ENCODE peak calls at places on chromosomes 3 and 15, in four cellular contexts. One of them, this sample, is unnamed.

GRCh38 chr3:67000006-67000405 is 1.9 kb downstream of the KBTBD8 start:
- DNase-seq in A549: no peak
- DNase-seq in H1: no peak
- DNase-seq in K562: no peak
- DNase-seq in this sample: no peak

GRCh38 chr15:24676431-24676830 is 856 bp downstream of the NPAP1 start:
- DNase-seq in A549: no peak
- DNase-seq in H1: no peak
- DNase-seq in K562: no peak
- DNase-seq in this sample: no peak

GRCh38 chr15:38769492-38769891 is 204.9 kb upstream of the RASGRP1 start:
- DNase-seq in A549: no peak
- DNase-seq in H1: no peak
- DNase-seq in K562: no peak
- DNase-seq in this sample: no peak

GRCh38 chr3:153595186-153595815 is 433.3 kb downstream of the RAP2B start:
- DNase-seq in A549: peak
- DNase-seq in H1: no peak
- DNase-seq in K562: no peak
- DNase-seq in this sample: peak

GRCh38 chr15:90223441-90224165 is 10.1 kb downstream of the CIB1 start:
- DNase-seq in A549: no peak
- DNase-seq in H1: no peak
- DNase-seq in K562: no peak
- DNase-seq in this sample: no peak

GRCh38 chr3:156480949-156481348 is 74.0 kb downstream of the SSR3 start:
- DNase-seq in A549: no peak
- DNase-seq in H1: no peak
- DNase-seq in K562: no peak
- DNase-seq in this sample: no peak

GRCh38 chr3:123521179-123521969 is 63.5 kb downstream of the HACD2 start:
- DNase-seq in A549: no peak
- DNase-seq in H1: no peak
- DNase-seq in K562: no peak
- DNase-seq in this sample: no peak

GRCh38 chr3:114809668-114810413 is 337.2 kb downstream of the ZBTB20 start:
- DNase-seq in A549: peak
- DNase-seq in H1: no peak
- DNase-seq in K562: no peak
- DNase-seq in this sample: peak

GRCh38 chr3:194870394-194871110 is 184.9 kb downstream of the FAM43A start:
- DNase-seq in A549: peak
- DNase-seq in H1: no peak
- DNase-seq in K562: no peak
- DNase-seq in this sample: no peak

GRCh38 chr3:107644631-107645030 is 121.9 kb downstream of the BBX start:
- DNase-seq in A549: no peak
- DNase-seq in H1: no peak
- DNase-seq in K562: no peak
- DNase-seq in this sample: no peak

GRCh38 chr15:99435138-99435695 is 130.6 kb upstream of the MEF2A start:
- DNase-seq in A549: no peak
- DNase-seq in H1: no peak
- DNase-seq in K562: no peak
- DNase-seq in this sample: no peak

GRCh38 chr15:65416845-65417416 is 5.8 kb downstream of the IGDCC4 start:
- DNase-seq in A549: peak
- DNase-seq in H1: no peak
- DNase-seq in K562: no peak
- DNase-seq in this sample: no peak

GRCh38 chr3:150349314-150350097 is 58.6 kb upstream of the TSC22D2 start:
- DNase-seq in A549: peak
- DNase-seq in H1: no peak
- DNase-seq in K562: no peak
- DNase-seq in this sample: no peak

GRCh38 chr3:194333212-194333980 is 17.7 kb downstream of the CPN2 start:
- DNase-seq in A549: peak
- DNase-seq in H1: peak
- DNase-seq in K562: peak
- DNase-seq in this sample: peak

GRCh38 chr3:13133471-13133981 is 60.3 kb upstream of the IQSEC1 start:
- DNase-seq in A549: no peak
- DNase-seq in H1: no peak
- DNase-seq in K562: no peak
- DNase-seq in this sample: no peak

GRCh38 chr15:68774120-68774519 is 46.6 kb downstream of the ANP32A start:
- DNase-seq in A549: no peak
- DNase-seq in H1: no peak
- DNase-seq in K562: no peak
- DNase-seq in this sample: no peak

GRCh38 chr3:37861540-37862051 is at the start of gene CTDSPL:
- DNase-seq in A549: peak
- DNase-seq in H1: no peak
- DNase-seq in K562: peak
- DNase-seq in this sample: peak

GRCh38 chr15:33581032-33581431 is 270.3 kb downstream of the RYR3 start:
- DNase-seq in A549: peak
- DNase-seq in H1: no peak
- DNase-seq in K562: no peak
- DNase-seq in this sample: no peak

GRCh38 chr3:69690-70089 is 126.9 kb upstream of the CHL1 start:
- DNase-seq in A549: no peak
- DNase-seq in H1: no peak
- DNase-seq in K562: no peak
- DNase-seq in this sample: no peak

GRCh38 chr3:51974963-51975856 is at the start of gene ABHD14A:
- DNase-seq in A549: peak
- DNase-seq in H1: no peak
- DNase-seq in K562: peak
- DNase-seq in this sample: peak
- TF ChIP-seq PHF8 in A549: peak
- TF ChIP-seq PHF8 in H1: peak
- TF ChIP-seq PHF8 in K562: peak
- TF ChIP-seq PHF8 in this sample: peak

DNA sequence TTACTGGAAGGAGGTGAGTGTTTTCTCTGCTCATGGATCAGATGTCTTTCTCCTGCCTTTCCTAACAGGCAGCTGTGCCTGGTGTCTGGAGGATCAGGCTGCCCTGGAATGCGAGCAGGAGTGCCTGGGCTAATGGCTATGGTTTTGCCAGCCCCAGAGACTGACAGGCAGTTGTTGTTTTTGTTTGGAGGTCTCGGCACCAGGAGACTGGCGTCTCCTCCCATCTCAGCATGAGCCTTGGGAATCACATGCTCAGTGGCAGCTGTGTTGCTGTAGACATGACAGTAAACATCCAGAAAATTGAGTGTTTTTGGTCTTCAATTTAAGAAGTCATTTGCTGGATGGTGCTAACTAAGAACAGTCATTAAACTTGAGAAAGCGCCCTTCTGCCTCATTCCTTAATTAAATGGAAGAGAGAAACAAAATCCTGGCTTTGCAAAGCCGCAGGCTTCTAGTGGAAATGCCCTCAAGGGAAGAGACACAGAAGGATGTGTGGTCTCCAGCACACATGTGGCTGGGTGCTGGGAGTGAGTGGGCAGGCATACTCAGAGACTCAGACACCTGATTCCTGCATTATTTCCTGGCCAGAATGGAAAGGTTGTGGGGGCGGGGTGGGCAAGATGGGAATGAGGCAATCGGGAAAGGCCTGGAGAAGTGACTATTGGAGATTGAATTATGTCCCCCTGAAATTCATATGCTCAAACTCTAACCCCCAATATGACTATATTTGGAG is 97.0 kb upstream of the NMNAT3 start:
- DNase-seq in A549: no peak
- DNase-seq in H1: no peak
- DNase-seq in K562: no peak
- DNase-seq in this sample: no peak
- TF ChIP-seq PHF8 in A549: no peak
- TF ChIP-seq PHF8 in H1: no peak
- TF ChIP-seq PHF8 in K562: no peak
- TF ChIP-seq PHF8 in this sample: no peak

GRCh38 chr3:30203301-30203700 is 403.1 kb upstream of the TGFBR2 start:
- DNase-seq in A549: no peak
- DNase-seq in H1: no peak
- DNase-seq in K562: no peak
- DNase-seq in this sample: no peak

GRCh38 chr3:30201715-30202114 is 404.7 kb upstream of the TGFBR2 start:
- DNase-seq in A549: no peak
- DNase-seq in H1: no peak
- DNase-seq in K562: no peak
- DNase-seq in this sample: no peak

GRCh38 chr3:30198162-30198561 is 408.2 kb upstream of the TGFBR2 start:
- DNase-seq in A549: no peak
- DNase-seq in H1: no peak
- DNase-seq in K562: no peak
- DNase-seq in this sample: no peak

GRCh38 chr3:30199096-30199734 is 407.2 kb upstream of the TGFBR2 start:
- DNase-seq in A549: peak
- DNase-seq in H1: peak
- DNase-seq in K562: peak
- DNase-seq in this sample: peak

GRCh38 chr3:30199855-30200254 is 406.5 kb upstream of the TGFBR2 start:
- DNase-seq in A549: no peak
- DNase-seq in H1: no peak
- DNase-seq in K562: no peak
- DNase-seq in this sample: no peak
- TF ChIP-seq PHF8 in A549: no peak
- TF ChIP-seq PHF8 in H1: no peak
- TF ChIP-seq PHF8 in K562: no peak
- TF ChIP-seq PHF8 in this sample: no peak

GRCh38 chr3:4413467-4413866 is 53.6 kb downstream of the SUMF1 start:
- DNase-seq in A549: no peak
- DNase-seq in H1: no peak
- DNase-seq in K562: no peak
- DNase-seq in this sample: no peak
- TF ChIP-seq PHF8 in A549: no peak
- TF ChIP-seq PHF8 in H1: no peak
- TF ChIP-seq PHF8 in K562: no peak
- TF ChIP-seq PHF8 in this sample: no peak

GRCh38 chr15:48556159-48556897 is 89.2 kb downstream of the FBN1 start:
- DNase-seq in A549: no peak
- DNase-seq in H1: no peak
- DNase-seq in K562: no peak
- DNase-seq in this sample: no peak

GRCh38 chr15:48553559-48553958 is 92.0 kb downstream of the FBN1 start:
- DNase-seq in A549: no peak
- DNase-seq in H1: no peak
- DNase-seq in K562: no peak
- DNase-seq in this sample: no peak

GRCh38 chr15:48557335-48557734 is 88.2 kb downstream of the FBN1 start:
- DNase-seq in A549: no peak
- DNase-seq in H1: no peak
- DNase-seq in K562: no peak
- DNase-seq in this sample: no peak

GRCh38 chr15:48554112-48554511 is 91.4 kb downstream of the FBN1 start:
- DNase-seq in A549: no peak
- DNase-seq in H1: no peak
- DNase-seq in K562: no peak
- DNase-seq in this sample: no peak

GRCh38 chr15:48555244-48555804 is 90.2 kb downstream of the FBN1 start:
- DNase-seq in A549: no peak
- DNase-seq in H1: no peak
- DNase-seq in K562: no peak
- DNase-seq in this sample: no peak
- TF ChIP-seq PHF8 in A549: no peak
- TF ChIP-seq PHF8 in H1: no peak
- TF ChIP-seq PHF8 in K562: no peak
- TF ChIP-seq PHF8 in this sample: no peak

DNA sequence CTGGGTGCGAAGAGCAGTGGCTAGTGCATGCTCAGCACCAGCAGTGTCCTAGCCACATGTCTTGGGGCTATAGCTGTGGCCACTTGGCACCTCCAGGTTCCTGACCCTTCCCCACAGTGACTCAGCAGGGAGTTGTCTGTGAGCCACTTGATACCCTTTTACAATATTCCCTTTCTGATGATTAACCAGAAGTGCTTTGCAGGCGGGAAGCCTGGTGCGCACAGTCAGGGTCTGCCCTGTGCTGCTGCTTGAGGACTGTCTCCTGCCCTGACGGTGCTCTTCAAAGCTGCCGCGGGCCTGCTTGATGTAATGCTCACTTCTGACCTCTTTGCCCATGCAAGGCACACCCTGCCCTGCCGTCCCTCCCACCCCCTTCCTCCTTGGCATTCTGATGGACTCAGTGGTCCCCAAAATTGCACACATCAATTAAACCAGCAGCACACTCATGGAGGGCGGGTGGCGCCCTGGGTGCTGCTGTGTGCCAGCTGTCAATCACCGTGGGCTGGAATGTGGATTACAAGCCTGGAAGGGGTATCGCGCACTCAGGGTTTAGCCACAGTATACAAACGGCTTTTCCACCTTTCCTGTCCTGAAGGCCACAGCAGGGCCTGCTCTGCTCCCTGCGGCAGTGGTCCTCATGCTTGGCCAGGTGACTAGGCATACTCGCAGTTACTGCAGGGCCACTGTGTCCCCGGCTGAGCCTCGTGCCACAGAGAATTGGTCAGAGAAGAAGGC is 40.9 kb upstream of the PCSK6 start:
- DNase-seq in A549: peak
- DNase-seq in H1: no peak
- DNase-seq in K562: no peak
- DNase-seq in this sample: no peak
- TF ChIP-seq PHF8 in A549: no peak
- TF ChIP-seq PHF8 in H1: no peak
- TF ChIP-seq PHF8 in K562: no peak
- TF ChIP-seq PHF8 in this sample: no peak

GRCh38 chr15:31271224-31271635 is 55.4 kb upstream of the KLF13 start:
- DNase-seq in A549: no peak
- DNase-seq in H1: no peak
- DNase-seq in K562: no peak
- DNase-seq in this sample: no peak
- TF ChIP-seq PHF8 in A549: no peak
- TF ChIP-seq PHF8 in H1: no peak
- TF ChIP-seq PHF8 in K562: no peak
- TF ChIP-seq PHF8 in this sample: no peak

GRCh38 chr3:64422932-64423331 is 197.7 kb upstream of the PRICKLE2 start:
- DNase-seq in A549: no peak
- DNase-seq in H1: no peak
- DNase-seq in K562: no peak
- DNase-seq in this sample: no peak

GRCh38 chr3:64414043-64414442 is 188.8 kb upstream of the PRICKLE2 start:
- DNase-seq in A549: no peak
- DNase-seq in H1: no peak
- DNase-seq in K562: no peak
- DNase-seq in this sample: no peak

GRCh38 chr3:64422192-64422591 is 196.9 kb upstream of the PRICKLE2 start:
- DNase-seq in A549: no peak
- DNase-seq in H1: no peak
- DNase-seq in K562: no peak
- DNase-seq in this sample: no peak

GRCh38 chr3:64417816-64418215 is 192.6 kb upstream of the PRICKLE2 start:
- DNase-seq in A549: no peak
- DNase-seq in H1: no peak
- DNase-seq in K562: no peak
- DNase-seq in this sample: no peak
- TF ChIP-seq PHF8 in A549: no peak
- TF ChIP-seq PHF8 in H1: no peak
- TF ChIP-seq PHF8 in K562: no peak
- TF ChIP-seq PHF8 in this sample: no peak